ENCODE peak calls at places on chromosomes 5 and 9, in five cellular contexts. R, T, B, U and I are unnamed samples. For H3K27me3, the result is how much of the 10 kb centered on the place peaks cover.

GRCh38 chr5:759111-759741 is 25.3 kb downstream of the ZDHHC11B start:
- DNase-seq in U (peak), B (no peak), T (peak), R (peak), I (peak)

GRCh38 chr9:83154087-83154736 is 91.3 kb upstream of the RASEF start:
- DNase-seq in R (no peak), U (no peak), B (no peak), T (no peak), I (peak)

GRCh38 chr9:16417101-16417500 is 453.4 kb downstream of the BNC2 start:
- DNase-seq in U (no peak), R (no peak), B (no peak), T (no peak), I (peak)

GRCh38 chr9:95366731-95367325 is 49.3 kb upstream of the FANCC start:
- DNase-seq in U (no peak), R (no peak), T (no peak), B (no peak), I (no peak)

GRCh38 chr5:171614511-171614910 is 171.1 kb upstream of the SMIM23 start:
- DNase-seq in B (no peak), U (no peak), R (no peak), T (no peak), I (no peak)

GRCh38 chr5:74173260-74173659 is 467.3 kb downstream of the ENC1 start:
- DNase-seq in U (no peak), B (no peak), R (no peak), T (no peak), I (no peak)

GRCh38 chr5:1209552-1209852 is 8.1 kb downstream of the SLC6A19 start:
- DNase-seq in R (no peak), B (no peak), T (no peak), U (no peak), I (no peak)

GRCh38 chr9:37976714-37977477 is 73.0 kb upstream of the SLC25A51 start:
- DNase-seq in T (peak), B (no peak), U (no peak), R (no peak), I (peak)

GRCh38 chr9:130927995-130928900 is 10.8 kb downstream of the FIBCD1 start:
- DNase-seq in R (peak), T (peak), B (peak), U (no peak), I (peak)

GRCh38 chr5:168851902-168852321 is 272.7 kb upstream of the PANK3 start:
- DNase-seq in U (no peak), T (peak), R (no peak), B (no peak), I (peak)

GRCh38 chr5:5351288-5352089 is 71.0 kb upstream of the ICE1 start:
- DNase-seq in U (no peak), T (no peak), B (peak), R (no peak), I (no peak)

DNA sequence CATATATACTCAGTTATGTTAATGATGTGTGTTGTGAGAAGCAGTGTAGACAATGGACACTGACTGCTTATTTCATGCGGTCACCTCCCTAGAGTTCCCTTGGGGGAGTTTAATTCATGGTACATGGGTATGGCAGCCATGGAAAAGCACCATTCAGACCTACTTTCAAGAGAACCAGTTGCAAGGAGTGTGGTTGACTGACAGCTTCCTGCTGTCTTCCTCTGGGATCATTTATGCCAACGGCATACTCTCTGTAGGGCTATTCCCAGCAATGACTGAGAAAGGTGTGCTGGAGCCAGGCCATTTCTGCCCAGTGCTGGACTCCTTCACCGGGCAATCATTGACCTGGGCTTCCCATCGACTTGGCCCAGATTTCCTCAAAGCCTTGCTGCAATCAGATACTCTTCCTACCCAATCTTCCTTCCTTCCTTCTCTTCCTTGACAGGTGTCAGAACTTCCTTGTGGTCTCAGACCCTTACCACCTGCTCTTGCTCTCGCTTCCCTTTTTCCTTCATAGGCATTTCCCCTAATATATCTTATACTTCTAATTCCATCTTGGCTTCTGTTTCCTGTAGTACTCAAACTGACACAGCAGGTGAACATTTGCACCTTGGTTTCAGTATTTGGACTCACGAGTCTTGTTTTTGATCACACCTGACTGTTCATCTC is 3.4 kb upstream of the CLINT1 start:
- DNase-seq in U (no peak), B (no peak), R (no peak), T (no peak), I (no peak)
- H3K4me3 ChIP-seq in U (no peak), B (no peak), R (no peak), T (no peak), I (no peak)

GRCh38 chr9:129524848-129525345 is 96.0 kb downstream of the C9orf50 start:
- DNase-seq in U (no peak), T (no peak), B (no peak), R (no peak), I (no peak)
- TF ChIP-seq CTCF in U (no peak), T (no peak), B (no peak), R (no peak), I (no peak)

GRCh38 chr9:93941493-93941892 is 13.7 kb downstream of the BARX1 start:
- DNase-seq in U (no peak), B (no peak), R (no peak), T (no peak), I (no peak)
- H3K27me3 ChIP-seq in U (under half), B (under half), R (half or more), T (under half), I (under half)

GRCh38 chr5:159928122-159928960 is 12.1 kb downstream of the ADRA1B start:
- DNase-seq in U (peak), B (peak), T (peak), R (peak), I (peak)
- H3K4me3 ChIP-seq in U (no peak), B (no peak), T (no peak), R (no peak), I (no peak)

DNA sequence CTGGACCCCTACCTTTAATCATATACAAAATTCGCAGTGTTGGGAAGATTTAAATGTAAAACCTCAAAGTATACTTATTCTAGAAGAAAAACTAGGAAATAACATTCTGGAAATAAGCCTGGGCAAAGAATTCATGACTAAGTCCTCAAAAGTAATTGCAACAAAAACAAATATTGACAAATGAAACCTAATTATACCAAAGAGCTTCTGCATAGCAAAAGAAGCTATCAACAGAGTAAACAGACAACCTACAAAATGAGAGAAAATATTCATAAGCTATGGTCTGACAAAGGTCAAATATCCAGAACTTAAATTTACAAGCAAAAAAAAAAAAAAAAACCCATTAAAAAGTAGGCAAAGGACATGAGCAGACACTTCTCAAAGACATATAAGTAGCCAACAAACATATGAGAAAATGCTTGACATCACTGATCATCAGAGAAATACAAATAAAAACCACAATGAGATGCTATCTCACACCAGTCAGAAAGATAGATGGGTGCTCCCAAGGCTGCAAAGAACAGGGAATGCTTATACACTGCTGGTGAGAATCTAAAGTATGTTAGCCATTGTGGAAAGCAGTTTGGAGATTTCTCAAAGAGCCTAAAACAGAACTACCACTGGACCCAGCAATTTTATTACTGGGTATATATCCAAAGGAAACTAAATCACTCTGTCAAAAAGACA is 154.0 kb downstream of the NDUFS4 start:
- DNase-seq in R (no peak), B (no peak), T (no peak), U (no peak), I (peak)
- TF ChIP-seq CTCF in R (no peak), B (no peak), T (no peak), U (no peak), I (no peak)

GRCh38 chr5:93591323-93591945 is 8.4 kb downstream of the NR2F1 start:
- DNase-seq in T (no peak), R (no peak), B (no peak), U (no peak), I (no peak)
- H3K27me3 ChIP-seq in T (under half), R (half or more), B (under half), U (under half), I (under half)

GRCh38 chr5:10630126-10630525 is 66.3 kb downstream of the ANKRD33B start:
- DNase-seq in R (no peak), T (no peak), B (no peak), U (no peak), I (peak)
- H3K4me3 ChIP-seq in R (no peak), T (no peak), B (no peak), U (no peak), I (no peak)